ENCODE peak calls at places on chromosome X, in seven cellular contexts. U is HCT116, G is SK-N-SH, J is H1, R is HepG2, H is K562, F is GM12878. M is an unnamed sample.

GRCh38 chrX:42459735-42460134 is 318.2 kb downstream of the PPP1R2C start:
- DNase-seq in U (no peak), H (no peak), J (no peak), F (no peak), G (no peak), R (peak; percentile 1), M (no peak)

GRCh38 chrX:131728295-131729145 is 184.6 kb downstream of the OR13H1 start:
- DNase-seq in U (no peak), F (peak; percentile 84), G (peak; percentile 54), R (no peak), H (no peak), J (no peak), M (no peak)

GRCh38 chrX:80879143-80879542 is 69.5 kb upstream of the BRWD3 start:
- DNase-seq in R (no peak), U (no peak), H (no peak), G (no peak), J (no peak), F (no peak), M (peak; percentile 20)

GRCh38 chrX:123153846-123154335 is 30.2 kb upstream of the GRIA3 start:
- DNase-seq in F (no peak), R (no peak), G (no peak), J (no peak), U (no peak), H (no peak), M (no peak)

GRCh38 chrX:37047776-37048175 is 39.6 kb downstream of the FAM47C start:
- DNase-seq in J (no peak), H (no peak), F (no peak), G (no peak), U (no peak), R (no peak), M (no peak)

GRCh38 chrX:13733506-13733905 is 914 bp downstream of the TRAPPC2 start:
- DNase-seq in J (no peak), R (no peak), U (no peak), F (no peak), H (no peak), G (no peak), M (no peak)

GRCh38 chrX:104376937-104377336 is 122.2 kb upstream of the ESX1 start:
- DNase-seq in U (no peak), J (no peak), G (no peak), H (no peak), F (no peak), R (no peak), M (no peak)

GRCh38 chrX:40945366-40945713 is 139.9 kb upstream of the USP9X start:
- DNase-seq in H (peak; percentile 55), G (no peak), R (no peak), U (peak; percentile 21), J (no peak), F (peak; percentile 40), M (peak; percentile 28)

GRCh38 chrX:46408553-46409407 is 136.4 kb downstream of the ZNF674 start:
- DNase-seq in F (peak; percentile 16), U (peak; percentile 42), H (peak; percentile 65), J (peak; percentile 64), R (peak; percentile 18), G (peak; percentile 57), M (peak; percentile 53)

DNA sequence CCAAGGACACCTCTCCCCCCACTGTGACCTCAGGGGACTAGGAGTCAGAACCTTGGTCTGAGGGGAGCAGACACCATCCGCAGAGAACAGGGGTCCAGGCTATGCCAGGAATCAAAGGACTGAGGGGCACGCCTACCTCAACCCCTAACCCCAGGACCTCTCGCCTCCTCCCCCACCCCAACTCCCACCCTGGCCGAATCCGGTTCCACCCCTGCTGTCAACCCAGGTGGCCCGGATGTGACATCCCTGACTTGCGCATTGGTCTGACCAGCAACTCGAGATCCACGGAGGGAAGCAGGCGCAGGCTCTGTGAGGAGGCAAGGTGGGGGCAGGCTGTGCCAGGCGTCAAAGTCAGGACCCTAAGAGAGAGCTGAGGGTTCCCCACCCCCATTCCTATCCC is 468 bp upstream of the MAGEA4 start:
- DNase-seq in H (no peak), G (no peak), J (no peak), F (no peak), U (no peak), R (no peak), M (no peak)
- TF ChIP-seq JUND in H (no peak), G (no peak), J (no peak), F (no peak), U (no peak), R (no peak), M (no peak)

GRCh38 chrX:65755786-65756185 is 88.3 kb downstream of the MSN start:
- DNase-seq in H (no peak), R (no peak), U (no peak), G (no peak), J (no peak), F (no peak), M (no peak)
- TF ChIP-seq JUND in H (no peak), R (no peak), U (no peak), G (no peak), J (no peak), F (no peak), M (no peak)

GRCh38 chrX:86504297-86504696 is 356.0 kb downstream of the DACH2 start:
- DNase-seq in R (no peak), U (no peak), G (no peak), F (no peak), H (no peak), J (no peak), M (no peak)
- TF ChIP-seq JUND in R (no peak), U (no peak), G (no peak), F (no peak), H (no peak), J (no peak), M (no peak)

DNA sequence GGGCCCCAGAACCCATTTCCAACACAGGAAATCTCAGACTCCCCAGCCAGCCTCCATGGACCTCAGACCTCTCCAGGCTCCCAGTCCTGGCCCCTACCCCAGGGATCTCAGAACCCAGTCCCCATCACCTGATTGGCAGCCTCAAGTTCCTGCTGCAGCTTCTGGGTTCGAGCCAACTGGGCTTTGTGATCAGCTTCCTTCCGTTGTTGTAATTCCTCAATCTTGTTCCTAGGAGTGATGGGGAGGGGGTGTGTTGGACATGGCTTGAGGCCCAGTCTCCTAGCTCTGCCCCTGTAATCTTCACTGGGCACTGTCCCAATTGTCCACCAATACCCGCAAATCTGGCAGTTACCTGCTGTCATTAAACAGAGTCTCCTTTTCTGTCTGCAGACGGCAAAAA is 12.6 kb downstream of the GRIPAP1 start:
- DNase-seq in F (no peak), J (no peak), G (no peak), H (no peak), U (no peak), R (no peak), M (no peak)
- TF ChIP-seq JUND in F (no peak), J (no peak), G (no peak), H (no peak), U (no peak), R (no peak), M (no peak)